ENCODE peak calls at places on chromosomes 13 and 19, in four cellular contexts. B is thyroid gland, P is psoas muscle, S is Caco-2. E is an unnamed sample.

GRCh38 chr13:108961542-108962125 is 332.2 kb downstream of the MYO16 start:
- DNase-seq in S (no peak), B (no peak), P (no peak), E (no peak)

GRCh38 chr13:77061362-77061761 is 34.4 kb upstream of the FBXL3 start:
- DNase-seq in S (no peak), B (no peak), P (no peak), E (no peak)

GRCh38 chr13:100573121-100573520 is 15.5 kb downstream of the GGACT start:
- DNase-seq in S (peak; percentile 79), P (peak; percentile 51), B (peak; percentile 81), E (peak; percentile 86)

GRCh38 chr13:105990256-105990958 is 545.1 kb downstream of the EFNB2 start:
- DNase-seq in B (no peak), S (no peak), P (no peak), E (no peak)

GRCh38 chr19:33175886-33176669 is 18.1 kb upstream of the LRP3 start:
- DNase-seq in B (no peak), S (peak; percentile 69), P (no peak), E (no peak)

GRCh38 chr13:25920931-25921330 is 130.9 kb downstream of the SHISA2 start:
- DNase-seq in P (no peak), S (no peak), B (no peak), E (no peak)

GRCh38 chr13:113058988-113059850 is 46.4 kb upstream of the F7 start:
- DNase-seq in S (no peak), B (no peak), P (no peak), E (no peak)

GRCh38 chr19:45789035-45789786 is 3.4 kb downstream of the DMWD start:
- DNase-seq in B (no peak), S (no peak), P (no peak), E (no peak)

GRCh38 chr19:53374288-53374687 is 8.8 kb downstream of the ZNF525 start:
- DNase-seq in S (no peak), P (no peak), B (no peak), E (no peak)

GRCh38 chr19:7480975-7481265 is 7.9 kb downstream of the PEX11G start:
- DNase-seq in S (no peak), B (no peak), P (no peak), E (no peak)

GRCh38 chr19:10270180-10270615 is 722 bp upstream of the ICAM1 start:
- DNase-seq in B (peak; percentile 51), P (peak; percentile 69), S (no peak), E (peak; percentile 40)

GRCh38 chr19:35459414-35460082 is 11.5 kb downstream of the FFAR2 start:
- DNase-seq in B (peak; percentile 70), S (no peak), P (peak; percentile 43), E (peak; percentile 82)
- H3K4me1 ChIP-seq in B (peaks cover 31% of the 10 kb centered on the region), S (peaks cover 23% of the 10 kb centered on the region), P (peaks cover 5% of the 10 kb centered on the region), E (peaks cover 19% of the 10 kb centered on the region)

GRCh38 chr13:46602531-46602930 is 49.6 kb downstream of the LRCH1 start:
- DNase-seq in S (no peak), P (no peak), B (no peak), E (no peak)

GRCh38 chr13:46605089-46605488 is 52.1 kb downstream of the LRCH1 start:
- DNase-seq in S (no peak), B (peak; percentile 30), P (no peak), E (no peak)

GRCh38 chr13:46603165-46603603 is 50.2 kb downstream of the LRCH1 start:
- DNase-seq in S (peak; percentile 44), P (no peak), B (no peak), E (no peak)

GRCh38 chr13:46605824-46606554 is 53.0 kb downstream of the LRCH1 start:
- DNase-seq in P (no peak), B (no peak), S (no peak), E (no peak)

DNA sequence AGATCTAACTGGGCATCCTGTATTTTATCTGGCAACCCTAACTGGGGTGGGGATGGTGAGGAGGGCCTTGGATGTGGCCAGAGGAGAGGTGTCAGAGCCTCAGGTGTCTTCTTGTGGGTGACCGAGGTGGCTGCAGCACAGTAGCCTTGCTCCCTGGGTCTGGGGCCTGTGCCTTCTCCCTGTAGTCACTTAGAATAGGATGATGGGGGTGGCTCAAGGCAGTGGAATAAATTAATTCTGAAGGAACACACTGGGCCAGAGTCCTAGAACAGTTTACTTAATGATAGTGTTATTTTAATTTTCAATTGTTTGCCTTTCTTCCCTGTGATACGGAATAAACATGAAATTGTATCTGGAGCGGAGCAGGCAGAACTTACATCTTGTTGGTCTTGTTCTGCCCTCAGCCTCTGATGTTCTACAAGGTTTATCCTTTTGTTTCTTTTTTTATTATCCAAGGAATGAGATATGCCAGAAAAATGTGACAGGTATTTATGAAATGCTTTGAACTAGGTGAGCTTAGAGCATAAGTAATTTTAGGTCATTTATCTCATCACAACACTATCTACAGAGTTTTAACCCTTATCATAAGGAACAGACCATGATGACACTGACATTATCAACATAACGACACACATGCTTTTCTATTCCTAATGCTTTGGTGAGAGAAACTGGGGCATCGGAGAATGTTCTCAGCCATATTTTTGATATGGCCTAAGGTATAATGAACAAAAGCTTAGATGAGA is 51.4 kb downstream of the LRCH1 start:
- DNase-seq in B (no peak), S (peak; percentile 54), P (no peak), E (no peak)
- H3K4me3 ChIP-seq in B (no peak overlapping the region), S (no peak overlapping the region), P (no peak overlapping the region), E (no peak overlapping the region)

DNA sequence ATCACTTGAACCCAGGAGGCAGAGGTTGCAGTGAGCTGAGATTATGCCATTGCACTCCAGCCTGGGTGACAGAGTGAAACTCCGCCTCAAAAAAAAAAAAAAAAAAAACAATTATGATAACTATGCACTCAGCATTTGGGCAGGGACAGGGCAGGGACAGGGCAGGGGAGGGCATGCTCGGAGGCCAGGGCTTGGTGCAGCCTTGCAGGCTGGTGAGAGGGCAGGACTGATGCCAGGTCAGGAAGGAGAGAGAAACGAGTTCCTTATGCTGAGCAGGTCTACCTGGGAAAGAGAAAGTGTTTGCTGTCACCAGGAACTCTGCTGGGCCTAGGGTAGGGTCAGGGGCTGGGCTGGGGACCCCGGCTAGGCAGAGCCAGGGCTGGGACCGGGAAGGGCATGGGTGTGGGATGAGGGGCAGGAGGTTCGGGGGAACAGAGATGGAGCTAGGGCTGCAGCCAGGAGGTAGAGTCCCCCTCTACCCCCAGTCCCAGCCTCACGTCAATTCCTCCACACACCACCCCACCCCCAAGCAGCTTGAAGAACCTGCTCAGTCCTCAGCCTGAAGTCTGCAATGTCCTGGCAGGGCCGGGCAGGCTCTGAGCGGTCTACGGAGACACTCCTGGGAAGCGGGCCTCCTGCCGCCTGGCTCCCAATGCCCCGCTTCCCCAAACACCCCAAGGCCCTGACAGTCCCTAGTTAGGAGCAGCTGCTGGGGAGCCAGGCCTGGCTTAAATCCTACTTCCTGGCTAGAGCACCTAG is 2.8 kb downstream of the FXYD3 start:
- DNase-seq in P (no peak), B (no peak), S (no peak), E (peak; percentile 35)
- H3K4me1 ChIP-seq in P (peaks cover 5% of the 10 kb centered on the region), B (peaks cover 7% of the 10 kb centered on the region), S (peaks cover 31% of the 10 kb centered on the region), E (peaks cover 32% of the 10 kb centered on the region)

GRCh38 chr13:101917833-101918755 is 465.6 kb downstream of the ITGBL1 start:
- DNase-seq in P (no peak), S (no peak), B (no peak), E (peak; percentile 18)
- H3K4me3 ChIP-seq in P (no peak overlapping the region), S (no peak overlapping the region), B (no peak overlapping the region), E (no peak overlapping the region)

DNA sequence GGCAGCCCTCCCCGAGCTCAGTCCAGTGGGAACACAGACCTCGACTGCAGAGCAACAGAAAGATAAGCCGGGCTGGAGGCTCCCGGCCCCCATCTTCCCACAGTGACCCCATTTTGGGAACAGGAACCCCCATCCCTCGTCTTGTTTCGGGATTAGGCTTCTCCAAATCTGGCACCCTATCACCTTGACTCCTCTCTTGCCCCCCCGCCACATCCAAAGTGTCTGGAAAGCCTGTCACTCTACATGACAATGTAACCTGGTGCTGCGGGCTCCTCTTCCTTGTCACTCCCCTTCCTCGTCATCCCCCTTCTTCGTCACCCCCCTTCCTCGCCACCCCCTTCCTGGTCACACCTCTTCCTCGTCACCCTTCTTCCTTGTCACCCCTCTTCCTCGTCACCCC is 10.1 kb downstream of the PAK4 start:
- DNase-seq in S (no peak), P (no peak), B (no peak), E (no peak)
- H3K4me1 ChIP-seq in S (peaks cover 60% of the 10 kb centered on the region), P (peaks cover 11% of the 10 kb centered on the region), B (peaks cover 89% of the 10 kb centered on the region), E (peaks cover 95% of the 10 kb centered on the region)

GRCh38 chr13:114234645-114235421 is at the start of gene CDC16:
- DNase-seq in S (peak; percentile 96), P (peak; percentile 95), B (peak; percentile 96), E (peak; percentile 94)

GRCh38 chr13:114231886-114232285 is 2.8 kb upstream of the CDC16 start:
- DNase-seq in P (no peak), S (no peak), B (no peak), E (no peak)

GRCh38 chr13:114235697-114236096 is 1.0 kb downstream of the CDC16 start:
- DNase-seq in P (no peak), S (no peak), B (no peak), E (no peak)

GRCh38 chr13:114236224-114236623 is 1.5 kb downstream of the CDC16 start:
- DNase-seq in B (no peak), P (no peak), S (no peak), E (no peak)

GRCh38 chr13:114234266-114234644 is 442 bp upstream of the CDC16 start:
- DNase-seq in S (no peak), B (no peak), P (no peak), E (no peak)
- H3K4me3 ChIP-seq in S (peak overlapping the region; percentile 96), B (no peak overlapping the region), P (peak overlapping the region; percentile 98), E (no peak overlapping the region)

GRCh38 chr19:13850910-13851753 is 25.8 kb upstream of the NANOS3 start:
- DNase-seq in S (peak; percentile 84), P (peak; percentile 92), B (peak; percentile 77), E (peak; percentile 91)
- H3K4me1 ChIP-seq in S (peaks cover 51% of the 10 kb centered on the region), P (peaks cover 48% of the 10 kb centered on the region), B (peaks cover 48% of the 10 kb centered on the region), E (peaks cover 53% of the 10 kb centered on the region)

GRCh38 chr19:48606463-48607358 is at the start of gene SPACA4:
- DNase-seq in S (no peak), B (no peak), P (no peak), E (no peak)

GRCh38 chr19:48600679-48601382 is 5.7 kb upstream of the SPACA4 start:
- DNase-seq in S (no peak), P (no peak), B (no peak), E (no peak)

GRCh38 chr19:48603850-48604249 is 2.7 kb upstream of the SPACA4 start:
- DNase-seq in B (no peak), S (no peak), P (no peak), E (no peak)

GRCh38 chr19:48603449-48603848 is 3.1 kb upstream of the SPACA4 start:
- DNase-seq in S (no peak), P (no peak), B (no peak), E (no peak)

GRCh38 chr19:48603001-48603400 is 3.5 kb upstream of the SPACA4 start:
- DNase-seq in B (no peak), P (no peak), S (no peak), E (no peak)
- H3K4me3 ChIP-seq in B (no peak overlapping the region), P (no peak overlapping the region), S (no peak overlapping the region), E (no peak overlapping the region)

DNA sequence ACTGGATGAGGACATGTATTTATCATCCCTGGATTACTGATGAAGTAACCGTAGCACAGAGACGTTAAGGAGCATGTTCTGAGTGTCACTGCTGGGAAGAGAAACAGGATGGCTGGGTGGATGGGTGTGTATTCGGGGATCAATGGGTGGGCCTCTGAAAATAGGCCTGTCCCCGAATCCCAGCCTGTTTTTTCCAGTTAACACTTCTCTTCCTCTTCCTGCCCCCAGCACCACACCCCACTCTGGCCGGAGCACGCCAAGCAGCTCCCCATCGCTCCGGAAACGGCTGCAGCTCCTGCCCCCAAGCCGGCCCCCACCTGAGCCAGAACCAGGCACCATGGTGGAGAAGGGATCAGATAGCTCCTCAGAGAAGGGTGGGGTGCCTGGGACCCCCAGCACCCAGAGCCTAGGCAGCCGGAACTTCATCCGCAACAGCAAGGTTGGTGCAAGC is 8.8 kb downstream of the GRAMD1A start:
- DNase-seq in P (no peak), S (peak; percentile 26), B (peak; percentile 13), E (no peak)
- H3K4me1 ChIP-seq in P (peaks cover 8% of the 10 kb centered on the region), S (peaks cover 33% of the 10 kb centered on the region), B (peaks cover 47% of the 10 kb centered on the region), E (peaks cover 60% of the 10 kb centered on the region)

E was measured in body of pancreas.